ENCODE peak calls at places on chromosomes 7 and 10, in seven cellular contexts. P is stimulated activated CD4-positive, alpha-beta T cell treated with anti-CD3 and anti-CD28 coated beads, Interleukin-4, amount 100 ng/mL, for 1 hour; Q is amygdala; C is ELR; S is GM03348; X is endothelial cell; D is activated naive CD4-positive, alpha-beta T cell treated with anti-CD3 and anti-CD28 coated beads for 36 hours. A is an unnamed sample.

GRCh38 chr10:52484426-52485065 is 170.5 kb downstream of the DKK1 start:
- DNase-seq in X (no peak), D (no peak), Q (no peak), P (no peak), C (peak; percentile 26), S (peak; percentile 26), A (no peak)

GRCh38 chr7:112495156-112495788 is 14.5 kb downstream of the LSMEM1 start:
- DNase-seq in Q (no peak), C (no peak), P (no peak), X (no peak), S (no peak), D (no peak), A (no peak)

GRCh38 chr7:132636581-132636980 is 60.3 kb upstream of the PLXNA4 start:
- DNase-seq in S (no peak), Q (no peak), D (no peak), C (no peak), X (no peak), P (no peak), A (peak; percentile 32)

GRCh38 chr10:372566-372965 is 237.3 kb downstream of the ZMYND11 start:
- DNase-seq in D (no peak), S (no peak), P (no peak), Q (no peak), C (no peak), X (no peak), A (no peak)

GRCh38 chr10:124686707-124687376 is 57.3 kb downstream of the FAM53B start:
- DNase-seq in S (no peak), X (no peak), P (no peak), Q (peak; percentile 88), C (no peak), D (no peak), A (no peak)

GRCh38 chr10:79292789-79293746 is 54.2 kb upstream of the PPIF start:
- DNase-seq in X (peak; percentile 57), C (peak; percentile 50), P (peak; percentile 45), S (peak; percentile 63), Q (no peak), D (peak; percentile 51), A (peak; percentile 67)

GRCh38 chr7:132290021-132290420 is 286.2 kb downstream of the PLXNA4 start:
- DNase-seq in C (no peak), D (no peak), P (no peak), Q (no peak), X (no peak), S (no peak), A (no peak)

GRCh38 chr7:93949468-93949867 is 27.9 kb downstream of the GNG11 start:
- DNase-seq in Q (no peak), P (no peak), D (no peak), S (peak; percentile 56), X (no peak), C (peak; percentile 87), A (no peak)

GRCh38 chr10:19421664-19422063 is 373.1 kb downstream of the MALRD1 start:
- DNase-seq in X (no peak), P (no peak), Q (no peak), C (no peak), D (no peak), S (no peak), A (no peak)

GRCh38 chr10:46264737-46265368 is 21.9 kb upstream of the ANTXRL start:
- DNase-seq in P (no peak), Q (no peak), D (no peak), C (no peak), X (no peak), S (no peak), A (no peak)

GRCh38 chr7:103150192-103150591 is 1.3 kb upstream of the NAPEPLD start:
- DNase-seq in X (no peak), P (no peak), D (peak; percentile 16), C (no peak), Q (no peak), S (no peak), A (peak; percentile 48)

GRCh38 chr7:80724249-80724871 is 85.9 kb downstream of the CD36 start:
- DNase-seq in Q (no peak), C (peak; percentile 30), S (peak; percentile 43), D (no peak), P (no peak), X (no peak), A (peak; percentile 65)

GRCh38 chr7:98671733-98672331 is 54.7 kb downstream of the NPTX2 start:
- DNase-seq in D (no peak), X (no peak), P (no peak), C (no peak), Q (no peak), S (no peak), A (no peak)

GRCh38 chr10:127977368-127978009 is 70.6 kb downstream of the PTPRE start:
- DNase-seq in S (peak; percentile 64), X (peak; percentile 45), P (no peak), C (peak; percentile 73), Q (peak; percentile 54), D (peak; percentile 18), A (peak; percentile 16)

GRCh38 chr7:137717811-137718271 is 128.9 kb downstream of the DGKI start:
- DNase-seq in P (no peak), X (no peak), Q (peak; percentile 13), S (no peak), C (no peak), D (no peak), A (peak; percentile 73)

GRCh38 chr7:117202511-117202910 is 120.3 kb downstream of the WNT2 start:
- DNase-seq in P (no peak), S (peak; percentile 21), X (no peak), Q (no peak), C (peak; percentile 30), D (no peak), A (no peak)

GRCh38 chr7:121394709-121395140 is 1.4 kb downstream of the FAM3C start:
- DNase-seq in P (no peak), X (no peak), C (no peak), S (no peak), Q (no peak), D (no peak), A (no peak)

GRCh38 chr10:31769564-31769963 is 159.1 kb downstream of the ARHGAP12 start:
- DNase-seq in P (no peak), Q (no peak), S (peak; percentile 65), X (no peak), D (no peak), C (peak; percentile 93), A (no peak)

GRCh38 chr10:126013489-126014281 is 117.3 kb downstream of the FANK1 start:
- DNase-seq in P (no peak), S (peak; percentile 72), C (peak; percentile 82), D (no peak), X (no peak), Q (no peak), A (peak; percentile 37)

GRCh38 chr10:81108516-81109199 is 571.0 kb downstream of the SH2D4B start:
- DNase-seq in S (no peak), X (no peak), D (no peak), Q (no peak), C (no peak), P (no peak), A (peak; percentile 8)

GRCh38 chr7:12706900-12707536 is 19.6 kb downstream of the ARL4A start:
- DNase-seq in C (peak; percentile 68), D (no peak), P (no peak), Q (no peak), S (peak; percentile 28), X (no peak), A (no peak)

GRCh38 chr7:100022621-100023020 is 7.2 kb downstream of the ZKSCAN1 start:
- DNase-seq in Q (no peak), X (no peak), P (no peak), D (no peak), C (no peak), S (no peak), A (no peak)